ENCODE peak calls at places on chromosomes 5 and 9, in four cellular contexts. One of them, this sample, is unnamed.

GRCh38 chr9:129910628-129911567 is 75.6 kb downstream of the USP20 start:
- DNase-seq in neural progenitor cell: no peak
- DNase-seq in body of pancreas: no peak
- DNase-seq in CD4-positive, CD25-positive, alpha-beta regulatory T cell: no peak
- DNase-seq in this sample: peak; percentile 28

GRCh38 chr9:83062011-83062652 is 810 bp downstream of the RASEF start:
- DNase-seq in neural progenitor cell: peak; percentile 37
- DNase-seq in body of pancreas: peak; percentile 92
- DNase-seq in CD4-positive, CD25-positive, alpha-beta regulatory T cell: no peak
- DNase-seq in this sample: no peak

GRCh38 chr5:1132570-1132969 is 20.7 kb upstream of the SLC12A7 start:
- DNase-seq in neural progenitor cell: no peak
- DNase-seq in body of pancreas: no peak
- DNase-seq in CD4-positive, CD25-positive, alpha-beta regulatory T cell: no peak
- DNase-seq in this sample: no peak

GRCh38 chr5:102853680-102854079 is 98.6 kb downstream of the PAM start:
- DNase-seq in neural progenitor cell: no peak
- DNase-seq in body of pancreas: no peak
- DNase-seq in CD4-positive, CD25-positive, alpha-beta regulatory T cell: no peak
- DNase-seq in this sample: no peak

GRCh38 chr9:92525306-92525705 is 10.5 kb downstream of the ECM2 start:
- DNase-seq in neural progenitor cell: no peak
- DNase-seq in body of pancreas: no peak
- DNase-seq in CD4-positive, CD25-positive, alpha-beta regulatory T cell: no peak
- DNase-seq in this sample: no peak

GRCh38 chr9:135476981-135477380 is 2.6 kb upstream of the PPP1R26 start:
- DNase-seq in neural progenitor cell: no peak
- DNase-seq in body of pancreas: no peak
- DNase-seq in CD4-positive, CD25-positive, alpha-beta regulatory T cell: no peak
- DNase-seq in this sample: no peak

GRCh38 chr5:78544531-78545200 is 103.9 kb downstream of the LHFPL2 start:
- DNase-seq in neural progenitor cell: no peak
- DNase-seq in body of pancreas: no peak
- DNase-seq in CD4-positive, CD25-positive, alpha-beta regulatory T cell: no peak
- DNase-seq in this sample: no peak

GRCh38 chr9:131625848-131626670 is 80.7 kb downstream of the PRRT1B start:
- DNase-seq in neural progenitor cell: no peak
- DNase-seq in body of pancreas: no peak
- DNase-seq in CD4-positive, CD25-positive, alpha-beta regulatory T cell: no peak
- DNase-seq in this sample: no peak

GRCh38 chr9:20898885-20899554 is 132.4 kb downstream of the HACD4 start:
- DNase-seq in neural progenitor cell: no peak
- DNase-seq in body of pancreas: no peak
- DNase-seq in CD4-positive, CD25-positive, alpha-beta regulatory T cell: no peak
- DNase-seq in this sample: no peak

GRCh38 chr5:88518131-88519016 is 249.7 kb upstream of the TMEM161B start:
- DNase-seq in neural progenitor cell: no peak
- DNase-seq in body of pancreas: no peak
- DNase-seq in CD4-positive, CD25-positive, alpha-beta regulatory T cell: no peak
- DNase-seq in this sample: no peak

GRCh38 chr5:58358436-58358835 is 101.5 kb downstream of the PLK2 start:
- DNase-seq in neural progenitor cell: no peak
- DNase-seq in body of pancreas: no peak
- DNase-seq in CD4-positive, CD25-positive, alpha-beta regulatory T cell: no peak
- DNase-seq in this sample: no peak

GRCh38 chr9:134661299-134661698 is 19.7 kb downstream of the COL5A1 start:
- DNase-seq in neural progenitor cell: no peak
- DNase-seq in body of pancreas: no peak
- DNase-seq in CD4-positive, CD25-positive, alpha-beta regulatory T cell: no peak
- DNase-seq in this sample: no peak

GRCh38 chr5:65103674-65104035 is 334.9 kb downstream of the CWC27 start:
- DNase-seq in neural progenitor cell: no peak
- DNase-seq in body of pancreas: no peak
- DNase-seq in CD4-positive, CD25-positive, alpha-beta regulatory T cell: no peak
- DNase-seq in this sample: no peak

GRCh38 chr5:56123531-56124243 is 109.4 kb downstream of the ANKRD55 start:
- DNase-seq in neural progenitor cell: peak; percentile 69
- DNase-seq in body of pancreas: peak; percentile 35
- DNase-seq in CD4-positive, CD25-positive, alpha-beta regulatory T cell: no peak
- DNase-seq in this sample: no peak

GRCh38 chr9:34997375-34997774 is 7.8 kb downstream of the DNAJB5 start:
- DNase-seq in neural progenitor cell: no peak
- DNase-seq in body of pancreas: no peak
- DNase-seq in CD4-positive, CD25-positive, alpha-beta regulatory T cell: no peak
- DNase-seq in this sample: no peak

GRCh38 chr9:120336021-120336752 is 243.8 kb downstream of the CDK5RAP2 start:
- DNase-seq in neural progenitor cell: no peak
- DNase-seq in body of pancreas: peak; percentile 39
- DNase-seq in CD4-positive, CD25-positive, alpha-beta regulatory T cell: no peak
- DNase-seq in this sample: no peak

GRCh38 chr5:17019324-17019723 is 83.2 kb upstream of the MYO10 start:
- DNase-seq in neural progenitor cell: no peak
- DNase-seq in body of pancreas: no peak
- DNase-seq in CD4-positive, CD25-positive, alpha-beta regulatory T cell: no peak
- DNase-seq in this sample: no peak

GRCh38 chr9:20356392-20357206 is 265.7 kb downstream of the MLLT3 start:
- DNase-seq in neural progenitor cell: peak; percentile 89
- DNase-seq in body of pancreas: peak; percentile 71
- DNase-seq in CD4-positive, CD25-positive, alpha-beta regulatory T cell: peak; percentile 12
- DNase-seq in this sample: no peak

GRCh38 chr9:104868687-104869404 is 59.1 kb downstream of the ABCA1 start:
- DNase-seq in neural progenitor cell: peak; percentile 90
- DNase-seq in body of pancreas: peak; percentile 39
- DNase-seq in CD4-positive, CD25-positive, alpha-beta regulatory T cell: no peak
- DNase-seq in this sample: peak; percentile 84

GRCh38 chr5:8993031-8993430 is 552.8 kb downstream of the SEMA5A start:
- DNase-seq in neural progenitor cell: peak; percentile 42
- DNase-seq in body of pancreas: no peak
- DNase-seq in CD4-positive, CD25-positive, alpha-beta regulatory T cell: no peak
- DNase-seq in this sample: no peak

GRCh38 chr5:171367424-171368370 is 20.0 kb upstream of the NPM1 start:
- DNase-seq in neural progenitor cell: no peak
- DNase-seq in body of pancreas: no peak
- DNase-seq in CD4-positive, CD25-positive, alpha-beta regulatory T cell: no peak
- DNase-seq in this sample: peak; percentile 60

GRCh38 chr5:68253612-68254341 is 38.2 kb downstream of the PIK3R1 start:
- DNase-seq in neural progenitor cell: no peak
- DNase-seq in body of pancreas: no peak
- DNase-seq in CD4-positive, CD25-positive, alpha-beta regulatory T cell: no peak
- DNase-seq in this sample: no peak
- H3K4me3 ChIP-seq in neural progenitor cell: no peak overlapping the region
- H3K4me3 ChIP-seq in body of pancreas: no peak overlapping the region
- H3K4me3 ChIP-seq in CD4-positive, CD25-positive, alpha-beta regulatory T cell: no peak overlapping the region
- H3K4me3 ChIP-seq in this sample: no peak overlapping the region

GRCh38 chr9:114178756-114179450 is 23.6 kb downstream of the COL27A1 start:
- DNase-seq in neural progenitor cell: no peak
- DNase-seq in body of pancreas: peak; percentile 79
- DNase-seq in CD4-positive, CD25-positive, alpha-beta regulatory T cell: no peak
- DNase-seq in this sample: peak; percentile 14

GRCh38 chr9:114181583-114182409 is 26.5 kb downstream of the COL27A1 start:
- DNase-seq in neural progenitor cell: no peak
- DNase-seq in body of pancreas: peak; percentile 61
- DNase-seq in CD4-positive, CD25-positive, alpha-beta regulatory T cell: no peak
- DNase-seq in this sample: no peak

GRCh38 chr9:114179516-114179915 is 24.2 kb downstream of the COL27A1 start:
- DNase-seq in neural progenitor cell: no peak
- DNase-seq in body of pancreas: no peak
- DNase-seq in CD4-positive, CD25-positive, alpha-beta regulatory T cell: no peak
- DNase-seq in this sample: no peak

GRCh38 chr9:114183006-114183405 is 27.7 kb downstream of the COL27A1 start:
- DNase-seq in neural progenitor cell: no peak
- DNase-seq in body of pancreas: no peak
- DNase-seq in CD4-positive, CD25-positive, alpha-beta regulatory T cell: no peak
- DNase-seq in this sample: no peak

DNA sequence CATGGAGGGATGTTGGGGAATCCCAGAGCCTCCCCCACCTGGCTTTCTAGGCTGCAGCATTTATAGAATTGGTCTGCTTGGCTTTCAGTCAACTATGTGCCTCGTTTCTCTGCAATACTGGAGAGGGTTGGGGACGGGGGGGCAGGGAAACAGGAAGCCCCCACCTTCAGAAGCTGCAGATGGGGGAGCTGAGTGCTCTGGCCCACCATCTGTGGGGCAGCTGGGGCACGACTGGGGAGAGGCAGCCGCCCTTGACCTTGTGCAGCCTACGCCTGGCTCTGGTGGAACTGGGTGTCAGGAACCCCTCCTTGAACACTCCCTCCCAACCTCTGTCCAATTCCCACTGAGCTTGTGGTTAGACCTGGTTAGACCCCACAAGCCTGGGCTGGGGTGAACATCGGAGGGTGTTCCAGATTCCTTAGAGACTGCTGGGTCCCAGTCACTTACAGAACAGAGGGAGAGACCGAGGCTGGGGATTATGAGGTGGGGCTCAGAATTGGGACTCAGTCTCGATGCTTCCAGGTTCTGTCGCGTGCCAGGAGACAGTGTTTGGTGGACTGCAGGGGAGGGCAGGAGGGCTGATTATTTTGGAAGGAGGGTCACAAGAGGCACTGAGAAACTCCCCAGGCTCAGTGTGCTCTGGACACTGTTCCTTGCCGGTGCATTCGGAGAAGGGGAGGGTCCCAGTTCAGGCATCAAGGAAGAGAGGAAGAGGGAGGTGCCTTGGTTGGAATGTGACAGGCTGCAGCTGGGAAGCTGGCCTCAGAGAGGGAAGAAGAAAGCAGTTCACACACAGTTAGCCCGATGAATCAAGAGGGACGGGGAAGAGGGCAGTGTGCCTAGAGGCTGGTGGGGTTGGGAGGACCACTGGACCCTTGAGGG is 25.6 kb downstream of the COL27A1 start:
- DNase-seq in neural progenitor cell: peak; percentile 67
- DNase-seq in body of pancreas: no peak
- DNase-seq in CD4-positive, CD25-positive, alpha-beta regulatory T cell: no peak
- DNase-seq in this sample: no peak
- H3K4me3 ChIP-seq in neural progenitor cell: no peak overlapping the region
- H3K4me3 ChIP-seq in body of pancreas: no peak overlapping the region
- H3K4me3 ChIP-seq in CD4-positive, CD25-positive, alpha-beta regulatory T cell: no peak overlapping the region
- H3K4me3 ChIP-seq in this sample: no peak overlapping the region

GRCh38 chr5:3320317-3320865 is 275.2 kb upstream of the IRX1 start:
- DNase-seq in neural progenitor cell: no peak
- DNase-seq in body of pancreas: no peak
- DNase-seq in CD4-positive, CD25-positive, alpha-beta regulatory T cell: no peak
- DNase-seq in this sample: no peak
- H3K4me3 ChIP-seq in neural progenitor cell: no peak overlapping the region
- H3K4me3 ChIP-seq in body of pancreas: no peak overlapping the region
- H3K4me3 ChIP-seq in CD4-positive, CD25-positive, alpha-beta regulatory T cell: no peak overlapping the region
- H3K4me3 ChIP-seq in this sample: no peak overlapping the region

DNA sequence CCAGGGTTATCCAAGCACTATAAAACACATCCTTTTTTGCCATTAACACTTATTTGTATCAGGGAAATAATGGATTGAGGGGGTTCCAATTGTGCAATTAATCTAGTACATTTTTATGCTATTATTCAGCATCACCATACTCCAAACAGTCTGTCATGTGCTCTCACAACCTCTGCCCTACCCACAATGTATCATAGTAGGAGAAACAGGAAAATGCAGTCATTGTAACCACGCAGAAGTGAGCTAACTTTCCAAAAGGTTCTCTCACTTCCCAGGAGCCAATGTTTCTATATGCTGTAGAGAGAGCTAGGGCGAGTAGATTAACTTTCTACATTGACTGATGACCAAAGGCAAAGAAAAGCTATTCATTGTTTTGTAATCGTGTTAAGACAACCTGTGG is 29.8 kb downstream of the DAB2 start:
- DNase-seq in neural progenitor cell: no peak
- DNase-seq in body of pancreas: no peak
- DNase-seq in CD4-positive, CD25-positive, alpha-beta regulatory T cell: no peak
- DNase-seq in this sample: no peak
- H3K4me3 ChIP-seq in neural progenitor cell: no peak overlapping the region
- H3K4me3 ChIP-seq in body of pancreas: no peak overlapping the region
- H3K4me3 ChIP-seq in CD4-positive, CD25-positive, alpha-beta regulatory T cell: no peak overlapping the region
- H3K4me3 ChIP-seq in this sample: no peak overlapping the region

DNA sequence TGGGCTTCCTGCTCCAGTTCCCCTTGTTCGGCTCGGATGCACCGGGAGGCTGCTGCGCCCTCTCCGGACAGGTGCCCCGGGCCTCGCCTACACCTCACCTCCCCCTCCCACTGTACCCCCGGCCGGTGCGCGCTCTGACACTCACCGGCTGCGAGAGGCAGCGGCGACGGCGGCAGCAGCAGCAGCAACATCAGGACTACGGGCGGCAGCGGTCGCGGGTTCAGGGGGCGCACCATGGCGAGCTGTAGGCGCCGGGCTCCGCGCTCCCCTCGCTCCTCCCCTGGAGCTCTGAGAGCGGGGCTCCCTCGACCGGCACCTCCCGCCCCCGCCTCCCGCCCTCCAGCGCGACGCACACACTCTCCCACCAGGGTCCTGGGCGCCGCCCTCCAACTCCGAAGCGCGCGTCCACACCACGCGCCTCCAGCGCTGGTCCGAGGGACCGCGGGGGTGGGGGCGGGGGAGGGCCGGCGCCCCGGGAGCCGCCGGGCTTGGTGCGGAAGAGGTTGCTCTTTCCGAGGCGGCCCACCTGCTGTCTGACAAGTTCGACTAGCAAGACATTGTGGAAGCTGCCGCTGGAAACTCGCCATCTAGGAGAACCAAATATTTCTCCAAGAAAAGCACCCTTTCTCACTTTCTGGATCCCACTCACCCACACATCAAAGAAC is at the start of gene GFRA3:
- DNase-seq in neural progenitor cell: peak; percentile 66
- DNase-seq in body of pancreas: peak; percentile 13
- DNase-seq in CD4-positive, CD25-positive, alpha-beta regulatory T cell: no peak
- DNase-seq in this sample: no peak
- H3K4me3 ChIP-seq in neural progenitor cell: peak within 1 kb of the TSS; percentile 58
- H3K4me3 ChIP-seq in body of pancreas: no peak within 1 kb of the TSS
- H3K4me3 ChIP-seq in CD4-positive, CD25-positive, alpha-beta regulatory T cell: no peak within 1 kb of the TSS
- H3K4me3 ChIP-seq in this sample: peak within 1 kb of the TSS; percentile 6

DNA sequence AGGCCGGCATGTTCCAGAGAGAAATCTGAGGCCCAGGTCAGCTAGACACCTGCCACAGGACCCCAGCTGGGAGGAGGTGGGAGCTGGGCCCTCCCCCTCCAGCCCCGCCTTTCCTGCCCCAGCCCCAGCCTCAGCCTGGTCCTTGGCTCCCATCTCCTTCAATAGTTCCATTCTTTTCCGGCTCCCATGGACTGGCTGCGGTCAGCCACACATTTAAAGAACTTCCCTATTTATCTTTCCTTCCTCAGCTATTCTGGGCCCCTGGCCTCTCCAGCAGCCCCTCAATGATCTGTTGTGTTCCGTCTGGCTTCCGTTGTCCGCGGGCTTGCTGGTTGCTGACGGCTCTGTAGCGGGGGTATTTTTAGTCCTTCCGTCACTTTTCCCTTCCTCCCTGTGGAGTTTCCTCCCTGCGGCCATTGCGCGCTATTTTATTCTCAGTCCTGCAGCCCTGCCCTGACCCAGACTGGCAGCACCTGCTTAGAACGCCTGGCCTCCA is 73.8 kb downstream of the AMBP start:
- DNase-seq in neural progenitor cell: no peak
- DNase-seq in body of pancreas: peak; percentile 18
- DNase-seq in CD4-positive, CD25-positive, alpha-beta regulatory T cell: no peak
- DNase-seq in this sample: peak; percentile 44
- H3K4me3 ChIP-seq in neural progenitor cell: no peak overlapping the region
- H3K4me3 ChIP-seq in body of pancreas: no peak overlapping the region
- H3K4me3 ChIP-seq in CD4-positive, CD25-positive, alpha-beta regulatory T cell: no peak overlapping the region
- H3K4me3 ChIP-seq in this sample: no peak overlapping the region

This sample was measured in HL-60.